ENCODE peak calls at places on chromosomes 12 and 14, in five cellular contexts. D is AG04450, P is NCI-H226, B is GM23248, S is cerebellar cortex. V is an unnamed sample.

GRCh38 chr12:104063712-104064030 is 660 bp upstream of the HCFC2 start:
- DNase-seq in D (no peak), S (no peak), P (no peak), B (no peak), V (no peak)

GRCh38 chr12:48986720-48987291 is 8.7 kb downstream of the WNT1 start:
- DNase-seq in D (no peak), B (no peak), S (no peak), P (no peak), V (no peak)

GRCh38 chr14:50530794-50531193 is 1.6 kb downstream of the MAP4K5 start:
- DNase-seq in B (peak; percentile 31), P (no peak), S (no peak), D (no peak), V (no peak)

GRCh38 chr14:74658535-74659130 is 46.6 kb upstream of the LTBP2 start:
- DNase-seq in D (no peak), P (peak; percentile 51), S (no peak), B (peak; percentile 75), V (no peak)

GRCh38 chr14:104694991-104695659 is 5.7 kb downstream of the INF2 start:
- DNase-seq in P (no peak), B (no peak), S (no peak), D (no peak), V (peak; percentile 20)

GRCh38 chr14:93173943-93174395 is 10.7 kb downstream of the MOAP1 start:
- DNase-seq in D (no peak), S (no peak), P (no peak), B (peak; percentile 52), V (no peak)

GRCh38 chr14:38255673-38256357 is at the start of gene CLEC14A:
- DNase-seq in P (no peak), S (no peak), D (no peak), B (peak; percentile 23), V (no peak)

GRCh38 chr12:51307655-51308593 is 16.1 kb downstream of the BIN2 start:
- DNase-seq in S (no peak), D (peak; percentile 55), P (peak; percentile 75), B (peak; percentile 94), V (no peak)

GRCh38 chr14:85565862-85566296 is 35.9 kb downstream of the FLRT2 start:
- DNase-seq in P (peak; percentile 63), D (no peak), B (peak; percentile 79), S (no peak), V (no peak)

GRCh38 chr12:2673966-2674810 is 120.6 kb upstream of the FKBP4 start:
- DNase-seq in B (peak; percentile 14), D (no peak), P (no peak), S (no peak), V (no peak)

GRCh38 chr12:49367381-49368239 is at the start of gene SPATS2:
- DNase-seq in D (no peak), S (peak; percentile 52), B (peak; percentile 56), P (peak; percentile 44), V (no peak)

GRCh38 chr14:36553650-36554260 is 28.7 kb downstream of the NKX2-8 start:
- DNase-seq in B (peak; percentile 73), P (peak; percentile 6), S (peak; percentile 23), D (peak; percentile 6), V (no peak)

GRCh38 chr14:23481362-23481970 is 12.0 kb downstream of the NGDN start:
- DNase-seq in B (peak; percentile 45), D (no peak), P (no peak), S (no peak), V (no peak)

GRCh38 chr12:89578499-89578898 is 52.7 kb upstream of the POC1B start:
- DNase-seq in S (no peak), B (no peak), P (no peak), D (no peak), V (no peak)